ENCODE peak calls at places on chromosomes 16 and 17, in seven cellular contexts. M is uterus; X is activated T-helper 1 cell treated with Interleukin-2 at 50 U/mL for 16 hours; C is iris pigment epithelial cell; I is CD8-positive, alpha-beta T cell; Z is tibial nerve; P is WTC11. B is an unnamed sample.

GRCh38 chr16:70460737-70461261 is 6.4 kb downstream of the FCSK start:
- DNase-seq in I (no peak), P (no peak), X (no peak), C (no peak), Z (no peak), M (no peak), B (no peak)

GRCh38 chr16:78437352-78437968 is 338.0 kb downstream of the WWOX start:
- DNase-seq in C (peak; percentile 21), P (peak; percentile 47), I (peak; percentile 32), M (peak; percentile 26), X (peak; percentile 6), Z (no peak), B (no peak)

GRCh38 chr16:20175358-20175757 is 101.7 kb upstream of the GPR139 start:
- DNase-seq in P (no peak), I (no peak), X (no peak), C (no peak), Z (no peak), M (no peak), B (no peak)

GRCh38 chr17:27520571-27521185 is 64.4 kb downstream of the KSR1 start:
- DNase-seq in Z (no peak), C (no peak), M (no peak), P (no peak), I (no peak), X (no peak), B (no peak)

GRCh38 chr16:47503936-47504335 is 42.8 kb downstream of the PHKB start:
- DNase-seq in Z (no peak), P (no peak), C (peak; percentile 59), X (no peak), M (no peak), I (no peak), B (no peak)

GRCh38 chr16:997440-998051 is 16.0 kb downstream of the SOX8 start:
- DNase-seq in X (peak; percentile 49), C (peak; percentile 57), Z (no peak), M (no peak), I (peak; percentile 70), P (peak; percentile 64), B (no peak)

GRCh38 chr17:42403150-42403549 is 14.9 kb upstream of the STAT3 start:
- DNase-seq in C (no peak), P (peak; percentile 71), M (no peak), X (peak; percentile 10), Z (no peak), I (peak; percentile 55), B (no peak)

GRCh38 chr16:68473358-68474064 is 25.2 kb upstream of the SMPD3 start:
- DNase-seq in C (no peak), M (no peak), I (no peak), P (no peak), Z (no peak), X (no peak), B (no peak)

GRCh38 chr17:7835818-7836595 is 2.0 kb downstream of the KDM6B start:
- DNase-seq in Z (peak; percentile 73), M (peak; percentile 79), P (peak; percentile 80), I (no peak), C (peak; percentile 44), X (no peak), B (peak; percentile 48)

GRCh38 chr17:56680676-56681075 is 87.2 kb downstream of the NOG start:
- DNase-seq in M (no peak), C (peak; percentile 21), X (no peak), I (no peak), Z (no peak), P (no peak), B (no peak)